ENCODE peak calls at places on chromosomes 3 and 15, in eight cellular contexts. One of them, this sample, is unnamed.

GRCh38 chr3:55488398-55489055 is 1.4 kb upstream of the WNT5A start:
- DNase-seq in Calu3: peak; percentile 19
- DNase-seq in foreskin fibroblast: peak; percentile 90
- DNase-seq in sigmoid colon: peak; percentile 89
- DNase-seq in astrocyte of the spinal cord: peak; percentile 89
- DNase-seq in AG04449: no peak
- DNase-seq in stomach: peak; percentile 61
- DNase-seq in nephron progenitor cell: peak; percentile 77
- DNase-seq in this sample: no peak

GRCh38 chr3:4935347-4935746 is 43.9 kb upstream of the BHLHE40 start:
- DNase-seq in Calu3: peak; percentile 11
- DNase-seq in foreskin fibroblast: no peak
- DNase-seq in sigmoid colon: no peak
- DNase-seq in astrocyte of the spinal cord: peak; percentile 10
- DNase-seq in AG04449: no peak
- DNase-seq in stomach: no peak
- DNase-seq in nephron progenitor cell: no peak
- DNase-seq in this sample: no peak

GRCh38 chr3:150407818-150408231 is 273 bp upstream of the TSC22D2 start:
- DNase-seq in Calu3: no peak
- DNase-seq in foreskin fibroblast: no peak
- DNase-seq in sigmoid colon: peak; percentile 98
- DNase-seq in astrocyte of the spinal cord: no peak
- DNase-seq in AG04449: no peak
- DNase-seq in stomach: no peak
- DNase-seq in nephron progenitor cell: no peak
- DNase-seq in this sample: no peak

GRCh38 chr15:42146551-42147430 is 9.6 kb downstream of the PLA2G4F start:
- DNase-seq in Calu3: no peak
- DNase-seq in foreskin fibroblast: no peak
- DNase-seq in sigmoid colon: no peak
- DNase-seq in astrocyte of the spinal cord: no peak
- DNase-seq in AG04449: no peak
- DNase-seq in stomach: peak; percentile 23
- DNase-seq in nephron progenitor cell: no peak
- DNase-seq in this sample: no peak

GRCh38 chr3:188197388-188197847 is 43.5 kb downstream of the LPP start:
- DNase-seq in Calu3: no peak
- DNase-seq in foreskin fibroblast: peak; percentile 49
- DNase-seq in sigmoid colon: no peak
- DNase-seq in astrocyte of the spinal cord: peak; percentile 22
- DNase-seq in AG04449: no peak
- DNase-seq in stomach: no peak
- DNase-seq in nephron progenitor cell: no peak
- DNase-seq in this sample: no peak

GRCh38 chr3:158783051-158783450 is 18.8 kb upstream of the MFSD1 start:
- DNase-seq in Calu3: no peak
- DNase-seq in foreskin fibroblast: no peak
- DNase-seq in sigmoid colon: no peak
- DNase-seq in astrocyte of the spinal cord: no peak
- DNase-seq in AG04449: no peak
- DNase-seq in stomach: no peak
- DNase-seq in nephron progenitor cell: no peak
- DNase-seq in this sample: no peak

GRCh38 chr3:15535757-15536156 is 14.3 kb upstream of the COLQ start:
- DNase-seq in Calu3: no peak
- DNase-seq in foreskin fibroblast: peak; percentile 43
- DNase-seq in sigmoid colon: no peak
- DNase-seq in astrocyte of the spinal cord: no peak
- DNase-seq in AG04449: no peak
- DNase-seq in stomach: no peak
- DNase-seq in nephron progenitor cell: no peak
- DNase-seq in this sample: no peak

GRCh38 chr3:93924491-93924890 is 49.2 kb downstream of the PROS1 start:
- DNase-seq in Calu3: no peak
- DNase-seq in foreskin fibroblast: no peak
- DNase-seq in sigmoid colon: no peak
- DNase-seq in astrocyte of the spinal cord: no peak
- DNase-seq in AG04449: no peak
- DNase-seq in stomach: no peak
- DNase-seq in nephron progenitor cell: no peak
- DNase-seq in this sample: no peak

GRCh38 chr3:142394921-142395622 is 52.8 kb downstream of the XRN1 start:
- DNase-seq in Calu3: no peak
- DNase-seq in foreskin fibroblast: peak; percentile 2
- DNase-seq in sigmoid colon: no peak
- DNase-seq in astrocyte of the spinal cord: no peak
- DNase-seq in AG04449: no peak
- DNase-seq in stomach: no peak
- DNase-seq in nephron progenitor cell: no peak
- DNase-seq in this sample: no peak

GRCh38 chr15:60651734-60652141 is 172.8 kb upstream of the ICE2 start:
- DNase-seq in Calu3: no peak
- DNase-seq in foreskin fibroblast: no peak
- DNase-seq in sigmoid colon: no peak
- DNase-seq in astrocyte of the spinal cord: no peak
- DNase-seq in AG04449: no peak
- DNase-seq in stomach: no peak
- DNase-seq in nephron progenitor cell: peak; percentile 42
- DNase-seq in this sample: no peak

GRCh38 chr3:124318014-124318413 is 326.1 kb upstream of the ROPN1 start:
- DNase-seq in Calu3: no peak
- DNase-seq in foreskin fibroblast: no peak
- DNase-seq in sigmoid colon: no peak
- DNase-seq in astrocyte of the spinal cord: no peak
- DNase-seq in AG04449: no peak
- DNase-seq in stomach: no peak
- DNase-seq in nephron progenitor cell: peak; percentile 26
- DNase-seq in this sample: no peak

GRCh38 chr15:60758961-60759729 is 280.2 kb upstream of the ICE2 start:
- DNase-seq in Calu3: no peak
- DNase-seq in foreskin fibroblast: peak; percentile 87
- DNase-seq in sigmoid colon: no peak
- DNase-seq in astrocyte of the spinal cord: peak; percentile 96
- DNase-seq in AG04449: peak; percentile 93
- DNase-seq in stomach: no peak
- DNase-seq in nephron progenitor cell: no peak
- DNase-seq in this sample: no peak

GRCh38 chr3:72127843-72128242 is 342.9 kb upstream of the PROK2 start:
- DNase-seq in Calu3: no peak
- DNase-seq in foreskin fibroblast: peak; percentile 72
- DNase-seq in sigmoid colon: no peak
- DNase-seq in astrocyte of the spinal cord: peak; percentile 37
- DNase-seq in AG04449: no peak
- DNase-seq in stomach: no peak
- DNase-seq in nephron progenitor cell: no peak
- DNase-seq in this sample: no peak

GRCh38 chr3:128113817-128114794 is 9.5 kb downstream of the RUVBL1 start:
- DNase-seq in Calu3: no peak
- DNase-seq in foreskin fibroblast: no peak
- DNase-seq in sigmoid colon: no peak
- DNase-seq in astrocyte of the spinal cord: no peak
- DNase-seq in AG04449: no peak
- DNase-seq in stomach: no peak
- DNase-seq in nephron progenitor cell: peak; percentile 10
- DNase-seq in this sample: no peak

GRCh38 chr15:70164910-70165791 is 67.4 kb upstream of the TLE3 start:
- DNase-seq in Calu3: peak; percentile 69
- DNase-seq in foreskin fibroblast: no peak
- DNase-seq in sigmoid colon: peak; percentile 65
- DNase-seq in astrocyte of the spinal cord: no peak
- DNase-seq in AG04449: no peak
- DNase-seq in stomach: peak; percentile 35
- DNase-seq in nephron progenitor cell: no peak
- DNase-seq in this sample: peak; percentile 40

GRCh38 chr15:77568960-77569646 is 63.6 kb downstream of the LINGO1 start:
- DNase-seq in Calu3: peak; percentile 34
- DNase-seq in foreskin fibroblast: peak; percentile 38
- DNase-seq in sigmoid colon: no peak
- DNase-seq in astrocyte of the spinal cord: peak; percentile 26
- DNase-seq in AG04449: no peak
- DNase-seq in stomach: peak; percentile 47
- DNase-seq in nephron progenitor cell: peak; percentile 36
- DNase-seq in this sample: no peak

GRCh38 chr15:35519536-35520149 is 26.3 kb downstream of the DPH6 start:
- DNase-seq in Calu3: no peak
- DNase-seq in foreskin fibroblast: peak; percentile 74
- DNase-seq in sigmoid colon: no peak
- DNase-seq in astrocyte of the spinal cord: peak; percentile 69
- DNase-seq in AG04449: peak; percentile 4
- DNase-seq in stomach: no peak
- DNase-seq in nephron progenitor cell: no peak
- DNase-seq in this sample: no peak

GRCh38 chr3:48039487-48040190 is 23.4 kb upstream of the MAP4 start:
- DNase-seq in Calu3: no peak
- DNase-seq in foreskin fibroblast: peak; percentile 79
- DNase-seq in sigmoid colon: no peak
- DNase-seq in astrocyte of the spinal cord: peak; percentile 83
- DNase-seq in AG04449: no peak
- DNase-seq in stomach: no peak
- DNase-seq in nephron progenitor cell: no peak
- DNase-seq in this sample: no peak

GRCh38 chr3:67685499-67685898 is 31.1 kb upstream of the SUCLG2 start:
- DNase-seq in Calu3: no peak
- DNase-seq in foreskin fibroblast: no peak
- DNase-seq in sigmoid colon: no peak
- DNase-seq in astrocyte of the spinal cord: peak; percentile 9
- DNase-seq in AG04449: no peak
- DNase-seq in stomach: no peak
- DNase-seq in nephron progenitor cell: no peak
- DNase-seq in this sample: no peak

GRCh38 chr15:39628821-39629220 is 47.9 kb downstream of the THBS1 start:
- DNase-seq in Calu3: no peak
- DNase-seq in foreskin fibroblast: peak; percentile 38
- DNase-seq in sigmoid colon: no peak
- DNase-seq in astrocyte of the spinal cord: no peak
- DNase-seq in AG04449: no peak
- DNase-seq in stomach: no peak
- DNase-seq in nephron progenitor cell: no peak
- DNase-seq in this sample: no peak

GRCh38 chr3:82163907-82164520 is 402.6 kb upstream of the GBE1 start:
- DNase-seq in Calu3: no peak
- DNase-seq in foreskin fibroblast: peak; percentile 45
- DNase-seq in sigmoid colon: no peak
- DNase-seq in astrocyte of the spinal cord: peak; percentile 36
- DNase-seq in AG04449: no peak
- DNase-seq in stomach: no peak
- DNase-seq in nephron progenitor cell: no peak
- DNase-seq in this sample: no peak
- TF ChIP-seq CTCF in Calu3: no peak
- TF ChIP-seq CTCF in foreskin fibroblast: peak; percentile 15
- TF ChIP-seq CTCF in sigmoid colon: no peak
- TF ChIP-seq CTCF in astrocyte of the spinal cord: peak; percentile 40
- TF ChIP-seq CTCF in AG04449: no peak
- TF ChIP-seq CTCF in stomach: peak; percentile 28
- TF ChIP-seq CTCF in nephron progenitor cell: peak; percentile 38
- TF ChIP-seq CTCF in this sample: peak; percentile 76

GRCh38 chr3:149170672-149171071 is 41.2 kb downstream of the HPS3 start:
- DNase-seq in Calu3: no peak
- DNase-seq in foreskin fibroblast: peak; percentile 56
- DNase-seq in sigmoid colon: no peak
- DNase-seq in astrocyte of the spinal cord: no peak
- DNase-seq in AG04449: no peak
- DNase-seq in stomach: no peak
- DNase-seq in nephron progenitor cell: no peak
- DNase-seq in this sample: no peak
- TF ChIP-seq CTCF in Calu3: no peak
- TF ChIP-seq CTCF in foreskin fibroblast: peak; percentile 19
- TF ChIP-seq CTCF in sigmoid colon: no peak
- TF ChIP-seq CTCF in astrocyte of the spinal cord: no peak
- TF ChIP-seq CTCF in AG04449: no peak
- TF ChIP-seq CTCF in stomach: no peak
- TF ChIP-seq CTCF in nephron progenitor cell: no peak
- TF ChIP-seq CTCF in this sample: no peak

GRCh38 chr3:134039161-134039862 is 9.6 kb upstream of the SLCO2A1 start:
- DNase-seq in Calu3: peak; percentile 51
- DNase-seq in foreskin fibroblast: no peak
- DNase-seq in sigmoid colon: peak; percentile 34
- DNase-seq in astrocyte of the spinal cord: no peak
- DNase-seq in AG04449: no peak
- DNase-seq in stomach: peak; percentile 64
- DNase-seq in nephron progenitor cell: peak; percentile 29
- DNase-seq in this sample: no peak
- TF ChIP-seq CTCF in Calu3: peak; percentile 71
- TF ChIP-seq CTCF in foreskin fibroblast: no peak
- TF ChIP-seq CTCF in sigmoid colon: no peak
- TF ChIP-seq CTCF in astrocyte of the spinal cord: peak; percentile 12
- TF ChIP-seq CTCF in AG04449: no peak
- TF ChIP-seq CTCF in stomach: no peak
- TF ChIP-seq CTCF in nephron progenitor cell: no peak
- TF ChIP-seq CTCF in this sample: no peak

GRCh38 chr3:50221413-50222168 is 14.4 kb upstream of the GNAI2 start:
- DNase-seq in Calu3: no peak
- DNase-seq in foreskin fibroblast: no peak
- DNase-seq in sigmoid colon: no peak
- DNase-seq in astrocyte of the spinal cord: no peak
- DNase-seq in AG04449: no peak
- DNase-seq in stomach: no peak
- DNase-seq in nephron progenitor cell: no peak
- DNase-seq in this sample: no peak
- TF ChIP-seq CTCF in Calu3: no peak
- TF ChIP-seq CTCF in foreskin fibroblast: no peak
- TF ChIP-seq CTCF in sigmoid colon: no peak
- TF ChIP-seq CTCF in astrocyte of the spinal cord: no peak
- TF ChIP-seq CTCF in AG04449: no peak
- TF ChIP-seq CTCF in stomach: no peak
- TF ChIP-seq CTCF in nephron progenitor cell: no peak
- TF ChIP-seq CTCF in this sample: no peak

DNA sequence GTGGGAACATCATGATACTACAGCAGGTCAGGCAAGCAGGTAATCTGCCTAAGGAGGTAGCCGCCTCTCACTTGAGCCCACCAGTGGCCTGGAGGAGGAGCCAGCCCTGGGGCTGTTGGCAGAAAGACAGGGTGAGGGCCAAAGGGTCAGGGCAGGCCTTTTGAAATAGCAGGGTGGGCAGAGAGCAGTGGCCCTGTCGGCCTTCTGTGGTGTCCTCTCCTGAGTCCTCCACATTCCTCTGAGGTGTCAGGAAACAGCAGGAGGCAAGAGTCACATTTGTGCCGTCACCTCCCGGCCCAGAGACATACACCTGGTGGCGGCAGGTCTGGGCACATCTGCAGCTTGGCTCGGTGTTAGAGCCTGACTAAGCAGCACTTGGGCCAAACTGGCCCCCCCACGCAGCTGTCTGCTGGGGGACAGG is 3.9 kb upstream of the BNC1 start:
- DNase-seq in Calu3: no peak
- DNase-seq in foreskin fibroblast: no peak
- DNase-seq in sigmoid colon: no peak
- DNase-seq in astrocyte of the spinal cord: no peak
- DNase-seq in AG04449: no peak
- DNase-seq in stomach: no peak
- DNase-seq in nephron progenitor cell: peak; percentile 30
- DNase-seq in this sample: no peak
- TF ChIP-seq CTCF in Calu3: no peak
- TF ChIP-seq CTCF in foreskin fibroblast: no peak
- TF ChIP-seq CTCF in sigmoid colon: no peak
- TF ChIP-seq CTCF in astrocyte of the spinal cord: no peak
- TF ChIP-seq CTCF in AG04449: no peak
- TF ChIP-seq CTCF in stomach: no peak
- TF ChIP-seq CTCF in nephron progenitor cell: no peak
- TF ChIP-seq CTCF in this sample: no peak

This sample was measured in chondrocyte.